ENCODE peak calls at places on chromosomes 1 and 21, in four cellular contexts. One of them, this sample, is unnamed.

GRCh38 chr1:54380285-54380882 is 25.8 kb downstream of the SSBP3 start:
- DNase-seq in brain microvascular endothelial cell: no peak
- DNase-seq in choroid plexus epithelial cell: no peak
- DNase-seq in astrocyte of the spinal cord: no peak
- DNase-seq in this sample: no peak

GRCh38 chr1:168556647-168557046 is 12.8 kb upstream of the XCL2 start:
- DNase-seq in brain microvascular endothelial cell: no peak
- DNase-seq in choroid plexus epithelial cell: no peak
- DNase-seq in astrocyte of the spinal cord: no peak
- DNase-seq in this sample: no peak

GRCh38 chr21:43343095-43343991 is 83.6 kb downstream of the SIK1 start:
- DNase-seq in brain microvascular endothelial cell: no peak
- DNase-seq in choroid plexus epithelial cell: no peak
- DNase-seq in astrocyte of the spinal cord: no peak
- DNase-seq in this sample: no peak

GRCh38 chr1:36411674-36412648 is 14.3 kb upstream of the LSM10 start:
- DNase-seq in brain microvascular endothelial cell: peak
- DNase-seq in choroid plexus epithelial cell: peak
- DNase-seq in astrocyte of the spinal cord: peak
- DNase-seq in this sample: peak

GRCh38 chr1:211375286-211375818 is 48.7 kb downstream of the TRAF5 start:
- DNase-seq in brain microvascular endothelial cell: no peak
- DNase-seq in choroid plexus epithelial cell: no peak
- DNase-seq in astrocyte of the spinal cord: no peak
- DNase-seq in this sample: no peak

GRCh38 chr1:192496369-192497056 is 79.1 kb upstream of the RGS1 start:
- DNase-seq in brain microvascular endothelial cell: no peak
- DNase-seq in choroid plexus epithelial cell: no peak
- DNase-seq in astrocyte of the spinal cord: no peak
- DNase-seq in this sample: no peak

GRCh38 chr21:16388291-16388690 is 658.5 kb downstream of the USP25 start:
- DNase-seq in brain microvascular endothelial cell: no peak
- DNase-seq in choroid plexus epithelial cell: no peak
- DNase-seq in astrocyte of the spinal cord: no peak
- DNase-seq in this sample: no peak

GRCh38 chr1:37946703-37947360 is at the start of gene INPP5B:
- DNase-seq in brain microvascular endothelial cell: peak
- DNase-seq in choroid plexus epithelial cell: peak
- DNase-seq in astrocyte of the spinal cord: peak
- DNase-seq in this sample: peak

GRCh38 chr1:200038987-200039848 is 11.7 kb downstream of the NR5A2 start:
- DNase-seq in brain microvascular endothelial cell: no peak
- DNase-seq in choroid plexus epithelial cell: no peak
- DNase-seq in astrocyte of the spinal cord: no peak
- DNase-seq in this sample: peak

GRCh38 chr1:239811211-239811902 is 280.3 kb upstream of the FMN2 start:
- DNase-seq in brain microvascular endothelial cell: no peak
- DNase-seq in choroid plexus epithelial cell: no peak
- DNase-seq in astrocyte of the spinal cord: peak
- DNase-seq in this sample: no peak

GRCh38 chr21:16579538-16579937 is 849.8 kb downstream of the USP25 start:
- DNase-seq in brain microvascular endothelial cell: no peak
- DNase-seq in choroid plexus epithelial cell: peak
- DNase-seq in astrocyte of the spinal cord: peak
- DNase-seq in this sample: peak

GRCh38 chr1:219659005-219659632 is 46.2 kb upstream of the ZC3H11B start:
- DNase-seq in brain microvascular endothelial cell: peak
- DNase-seq in choroid plexus epithelial cell: peak
- DNase-seq in astrocyte of the spinal cord: no peak
- DNase-seq in this sample: no peak

GRCh38 chr1:21451212-21451611 is 11.3 kb downstream of the NBPF3 start:
- DNase-seq in brain microvascular endothelial cell: no peak
- DNase-seq in choroid plexus epithelial cell: peak
- DNase-seq in astrocyte of the spinal cord: peak
- DNase-seq in this sample: peak

GRCh38 chr1:212129781-212130180 is 94.2 kb downstream of the DTL start:
- DNase-seq in brain microvascular endothelial cell: no peak
- DNase-seq in choroid plexus epithelial cell: no peak
- DNase-seq in astrocyte of the spinal cord: no peak
- DNase-seq in this sample: no peak

GRCh38 chr1:160522622-160523345 is at the start of gene SLAMF6:
- DNase-seq in brain microvascular endothelial cell: no peak
- DNase-seq in choroid plexus epithelial cell: no peak
- DNase-seq in astrocyte of the spinal cord: no peak
- DNase-seq in this sample: no peak
- H3K4me3 ChIP-seq in brain microvascular endothelial cell: no peak
- H3K4me3 ChIP-seq in choroid plexus epithelial cell: no peak
- H3K4me3 ChIP-seq in astrocyte of the spinal cord: no peak
- H3K4me3 ChIP-seq in this sample: no peak

GRCh38 chr1:113405573-113405972 is 15.3 kb downstream of the MAGI3 start:
- DNase-seq in brain microvascular endothelial cell: peak
- DNase-seq in choroid plexus epithelial cell: peak
- DNase-seq in astrocyte of the spinal cord: no peak
- DNase-seq in this sample: no peak
- TF ChIP-seq CTCF in brain microvascular endothelial cell: no peak
- TF ChIP-seq CTCF in choroid plexus epithelial cell: no peak
- TF ChIP-seq CTCF in astrocyte of the spinal cord: no peak
- TF ChIP-seq CTCF in this sample: no peak

GRCh38 chr1:43933386-43934278 is at the start of gene ARTN:
- DNase-seq in brain microvascular endothelial cell: no peak
- DNase-seq in choroid plexus epithelial cell: no peak
- DNase-seq in astrocyte of the spinal cord: no peak
- DNase-seq in this sample: no peak
- H3K4me3 ChIP-seq in brain microvascular endothelial cell: peak
- H3K4me3 ChIP-seq in choroid plexus epithelial cell: peak
- H3K4me3 ChIP-seq in astrocyte of the spinal cord: peak
- H3K4me3 ChIP-seq in this sample: peak

DNA sequence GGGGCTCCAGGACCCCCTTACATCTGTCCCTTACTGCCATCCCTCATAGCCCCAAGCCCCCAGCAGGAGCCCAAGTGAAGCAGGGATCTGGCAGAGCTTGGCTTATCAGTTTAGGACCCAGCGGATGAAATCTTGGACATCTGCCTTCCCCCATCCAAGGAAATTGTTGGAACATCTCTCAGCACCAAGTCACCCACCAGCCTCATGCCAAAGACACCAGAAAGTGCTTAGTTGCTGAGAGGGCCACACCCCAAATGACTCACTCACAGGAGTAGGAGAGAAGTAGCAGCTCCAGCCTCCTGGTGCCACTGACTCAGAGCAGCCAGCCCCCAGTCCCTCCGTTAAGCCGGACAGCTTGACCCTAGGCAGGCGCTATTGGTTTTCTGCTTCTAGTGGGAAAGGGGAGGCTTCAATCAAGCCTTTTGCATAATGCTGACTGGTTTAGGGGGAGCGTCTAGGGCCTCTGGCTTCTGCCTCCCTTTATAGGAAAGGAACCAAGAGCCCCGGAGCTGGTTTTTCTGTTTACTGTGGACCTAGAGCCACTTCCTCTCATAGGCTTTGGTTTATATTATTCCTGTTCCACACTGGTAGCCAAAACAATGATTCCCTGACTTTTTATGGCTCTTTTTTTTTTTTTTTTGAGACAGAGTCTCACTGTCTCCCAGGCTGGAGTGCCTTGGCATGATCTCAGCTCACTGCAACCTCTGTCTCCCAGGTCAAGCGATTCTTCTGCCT is 114.2 kb upstream of the IPO9 start:
- DNase-seq in brain microvascular endothelial cell: peak
- DNase-seq in choroid plexus epithelial cell: peak
- DNase-seq in astrocyte of the spinal cord: peak
- DNase-seq in this sample: peak
- TF ChIP-seq CTCF in brain microvascular endothelial cell: no peak
- TF ChIP-seq CTCF in choroid plexus epithelial cell: no peak
- TF ChIP-seq CTCF in astrocyte of the spinal cord: no peak
- TF ChIP-seq CTCF in this sample: no peak

DNA sequence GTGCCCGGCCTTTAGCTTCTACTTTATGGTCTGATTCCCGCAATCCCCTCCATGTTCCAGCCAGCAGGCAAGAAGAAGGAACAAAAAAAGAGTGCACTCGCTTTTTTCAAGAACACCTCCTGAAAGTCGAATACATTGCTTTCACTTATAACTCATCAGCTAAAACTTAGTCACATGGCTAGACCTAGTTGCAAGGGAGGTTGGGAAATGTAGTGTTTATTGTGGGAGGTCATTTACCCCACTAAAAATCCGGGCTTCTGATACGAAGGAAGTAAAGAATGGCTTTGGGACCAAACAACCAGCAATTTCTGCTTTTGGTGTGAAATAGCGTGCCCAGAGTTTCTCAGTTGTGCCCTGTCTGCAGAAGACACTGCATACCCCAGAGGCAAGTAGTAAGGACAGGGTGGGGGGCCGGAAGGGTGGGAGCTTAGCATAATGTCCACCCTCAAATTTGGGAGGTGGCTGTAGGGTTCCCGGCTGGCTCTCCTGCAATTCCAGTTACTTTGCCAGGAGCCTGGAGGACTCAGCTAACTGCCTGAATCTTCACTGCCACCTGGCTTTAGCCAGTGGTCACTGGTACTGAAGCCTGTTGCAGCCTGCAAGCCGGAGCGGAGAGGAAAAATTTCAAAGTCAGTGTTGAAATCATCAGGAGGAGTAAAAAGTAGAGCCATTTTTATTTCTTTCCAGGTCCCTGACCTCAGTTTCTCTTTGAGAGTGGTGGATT is 57.7 kb upstream of the F3 start:
- DNase-seq in brain microvascular endothelial cell: no peak
- DNase-seq in choroid plexus epithelial cell: peak
- DNase-seq in astrocyte of the spinal cord: no peak
- DNase-seq in this sample: peak
- H3K4me3 ChIP-seq in brain microvascular endothelial cell: no peak
- H3K4me3 ChIP-seq in choroid plexus epithelial cell: no peak
- H3K4me3 ChIP-seq in astrocyte of the spinal cord: no peak
- H3K4me3 ChIP-seq in this sample: no peak

GRCh38 chr1:185679220-185679619 is 55.0 kb upstream of the HMCN1 start:
- DNase-seq in brain microvascular endothelial cell: no peak
- DNase-seq in choroid plexus epithelial cell: no peak
- DNase-seq in astrocyte of the spinal cord: no peak
- DNase-seq in this sample: no peak
- TF ChIP-seq CTCF in brain microvascular endothelial cell: no peak
- TF ChIP-seq CTCF in choroid plexus epithelial cell: no peak
- TF ChIP-seq CTCF in astrocyte of the spinal cord: no peak
- TF ChIP-seq CTCF in this sample: no peak

GRCh38 chr1:94792876-94793605 is 27.1 kb upstream of the SLC44A3 start:
- DNase-seq in brain microvascular endothelial cell: peak
- DNase-seq in choroid plexus epithelial cell: peak
- DNase-seq in astrocyte of the spinal cord: peak
- DNase-seq in this sample: peak
- H3K4me3 ChIP-seq in brain microvascular endothelial cell: no peak
- H3K4me3 ChIP-seq in choroid plexus epithelial cell: no peak
- H3K4me3 ChIP-seq in astrocyte of the spinal cord: no peak
- H3K4me3 ChIP-seq in this sample: no peak

GRCh38 chr1:173407846-173408245 is 69.3 kb upstream of the PRDX6 start:
- DNase-seq in brain microvascular endothelial cell: no peak
- DNase-seq in choroid plexus epithelial cell: no peak
- DNase-seq in astrocyte of the spinal cord: no peak
- DNase-seq in this sample: no peak

GRCh38 chr1:173409613-173410012 is 67.5 kb upstream of the PRDX6 start:
- DNase-seq in brain microvascular endothelial cell: peak
- DNase-seq in choroid plexus epithelial cell: peak
- DNase-seq in astrocyte of the spinal cord: peak
- DNase-seq in this sample: peak

GRCh38 chr1:173410794-173411236 is 66.3 kb upstream of the PRDX6 start:
- DNase-seq in brain microvascular endothelial cell: no peak
- DNase-seq in choroid plexus epithelial cell: no peak
- DNase-seq in astrocyte of the spinal cord: no peak
- DNase-seq in this sample: no peak

GRCh38 chr1:173410133-173410793 is 66.9 kb upstream of the PRDX6 start:
- DNase-seq in brain microvascular endothelial cell: peak
- DNase-seq in choroid plexus epithelial cell: peak
- DNase-seq in astrocyte of the spinal cord: peak
- DNase-seq in this sample: peak

GRCh38 chr1:173408886-173409285 is 68.2 kb upstream of the PRDX6 start:
- DNase-seq in brain microvascular endothelial cell: no peak
- DNase-seq in choroid plexus epithelial cell: peak
- DNase-seq in astrocyte of the spinal cord: peak
- DNase-seq in this sample: no peak
- TF ChIP-seq CTCF in brain microvascular endothelial cell: no peak
- TF ChIP-seq CTCF in choroid plexus epithelial cell: peak
- TF ChIP-seq CTCF in astrocyte of the spinal cord: peak
- TF ChIP-seq CTCF in this sample: peak

DNA sequence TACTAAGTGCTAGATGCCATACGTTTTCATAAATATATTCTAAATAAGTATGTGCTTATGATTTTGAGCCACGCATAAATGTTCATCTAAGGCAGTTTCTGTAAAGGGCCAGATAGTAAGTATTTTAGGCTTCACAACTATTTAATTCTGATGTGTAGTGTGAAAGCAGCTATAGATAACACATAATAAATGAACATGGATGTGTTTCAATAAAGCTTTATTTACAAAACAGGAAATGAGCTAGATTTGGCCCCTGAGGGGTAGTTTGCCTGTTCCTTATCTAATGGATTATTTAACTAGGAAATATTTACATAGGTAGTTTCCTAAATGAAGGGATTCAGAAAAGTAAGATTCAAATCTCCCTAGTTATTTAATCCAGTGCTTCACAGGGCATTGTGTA is 557.6 kb upstream of the PKN2 start:
- DNase-seq in brain microvascular endothelial cell: no peak
- DNase-seq in choroid plexus epithelial cell: no peak
- DNase-seq in astrocyte of the spinal cord: no peak
- DNase-seq in this sample: no peak
- H3K4me3 ChIP-seq in brain microvascular endothelial cell: no peak
- H3K4me3 ChIP-seq in choroid plexus epithelial cell: no peak
- H3K4me3 ChIP-seq in astrocyte of the spinal cord: no peak
- H3K4me3 ChIP-seq in this sample: no peak

DNA sequence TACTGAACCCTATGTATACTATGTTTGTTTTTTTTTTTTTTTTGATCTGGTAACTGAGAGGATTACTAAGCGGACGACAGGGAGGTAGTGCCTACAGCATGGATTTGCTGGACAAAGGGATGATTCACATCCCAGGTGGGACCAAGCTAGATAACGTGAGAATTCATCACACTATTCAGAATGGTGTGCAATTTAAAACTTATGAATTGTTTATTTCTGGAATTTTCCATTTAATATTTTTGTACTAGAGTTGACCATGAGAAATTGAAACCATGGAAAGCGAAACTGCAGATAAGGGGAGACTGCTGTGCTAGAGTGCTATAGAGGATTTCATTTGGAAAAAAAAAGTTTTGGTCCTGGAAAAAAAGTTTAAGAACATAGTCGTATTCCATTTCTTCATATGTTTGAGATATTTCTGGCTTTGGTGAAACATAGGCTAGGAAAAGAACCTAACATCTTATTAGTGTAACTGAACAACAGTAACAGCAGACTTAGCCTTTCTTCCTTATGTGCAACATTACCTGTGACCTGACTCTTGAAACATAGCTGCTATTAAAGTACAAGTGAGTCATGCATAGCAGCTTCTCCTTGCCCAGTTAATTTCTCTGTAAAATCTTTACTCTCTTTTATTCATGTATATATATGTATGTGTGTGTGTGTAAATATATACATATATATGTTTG is 202.5 kb downstream of the FGGY start:
- DNase-seq in brain microvascular endothelial cell: no peak
- DNase-seq in choroid plexus epithelial cell: peak
- DNase-seq in astrocyte of the spinal cord: peak
- DNase-seq in this sample: peak
- TF ChIP-seq CTCF in brain microvascular endothelial cell: no peak
- TF ChIP-seq CTCF in choroid plexus epithelial cell: no peak
- TF ChIP-seq CTCF in astrocyte of the spinal cord: no peak
- TF ChIP-seq CTCF in this sample: no peak

This sample was measured in fibroblast of mammary gland.